ENCODE peak calls at places on chromosomes 3 and 15, in four cellular contexts. V is GM12865, M is epithelial cell of esophagus, S is AG09309. Q is an unnamed sample.

GRCh38 chr3:101521251-101521701 is 8.3 kb upstream of the SENP7 start:
- DNase-seq in S (no peak), V (no peak), M (peak; percentile 59), Q (no peak)

GRCh38 chr3:143203142-143203541 is 83.6 kb downstream of the CHST2 start:
- DNase-seq in V (no peak), S (no peak), M (no peak), Q (no peak)

GRCh38 chr15:40358492-40359353 is 704 bp downstream of the DISP2 start:
- DNase-seq in S (no peak), M (no peak), V (peak; percentile 29), Q (no peak)

GRCh38 chr3:25037049-25037547 is 391.0 kb upstream of the RARB start:
- DNase-seq in V (no peak), S (peak; percentile 54), M (no peak), Q (no peak)

GRCh38 chr3:197028711-197029510 is 706 bp downstream of the MELTF start:
- DNase-seq in V (peak; percentile 69), M (no peak), S (no peak), Q (no peak)

GRCh38 chr3:169268942-169269460 is 394.5 kb downstream of the MECOM start:
- DNase-seq in V (no peak), S (no peak), M (no peak), Q (no peak)

GRCh38 chr3:155286745-155287144 is 6.7 kb downstream of the STRIT1 start:
- DNase-seq in V (no peak), S (no peak), M (peak; percentile 43), Q (no peak)

GRCh38 chr15:77440378-77440999 is 19.8 kb downstream of the HMG20A start:
- DNase-seq in V (peak; percentile 77), S (no peak), M (peak; percentile 52), Q (no peak)

GRCh38 chr3:40876019-40876418 is 323.3 kb upstream of the CTNNB1 start:
- DNase-seq in V (no peak), S (no peak), M (no peak), Q (no peak)

GRCh38 chr3:124409650-124410275 is 320.5 kb upstream of the UMPS start:
- DNase-seq in M (peak; percentile 57), V (no peak), S (no peak), Q (no peak)

GRCh38 chr3:122691195-122691594 is 10.6 kb downstream of the PARP14 start:
- DNase-seq in S (peak; percentile 37), M (peak; percentile 82), V (peak; percentile 60), Q (no peak)

GRCh38 chr15:84725001-84725491 is 9.1 kb upstream of the SEC11A start:
- DNase-seq in V (peak; percentile 82), S (no peak), M (peak; percentile 21), Q (no peak)

GRCh38 chr3:173893066-173893465 is 495.5 kb downstream of the NLGN1 start:
- DNase-seq in S (peak; percentile 79), V (no peak), M (peak; percentile 44), Q (no peak)

GRCh38 chr15:62847900-62848489 is 194.6 kb upstream of the TPM1 start:
- DNase-seq in S (no peak), M (peak; percentile 65), V (peak; percentile 40), Q (peak; percentile 21)

GRCh38 chr3:167712445-167712844 is 22.2 kb downstream of the PDCD10 start:
- DNase-seq in V (no peak), M (no peak), S (no peak), Q (no peak)

GRCh38 chr3:33645060-33645841 is 72.8 kb downstream of the CLASP2 start:
- DNase-seq in M (peak; percentile 51), V (no peak), S (no peak), Q (no peak)

GRCh38 chr15:88657326-88658069 is 18.7 kb downstream of the ISG20 start:
- DNase-seq in S (no peak), V (peak; percentile 67), M (peak; percentile 64), Q (no peak)

GRCh38 chr3:178127221-178127620 is 409.0 kb upstream of the KCNMB2 start:
- DNase-seq in S (no peak), M (no peak), V (no peak), Q (no peak)

GRCh38 chr3:42608586-42608985 is 8.1 kb downstream of the NKTR start:
- DNase-seq in S (no peak), M (no peak), V (no peak), Q (no peak)

GRCh38 chr3:124837730-124838186 is 49.4 kb downstream of the ITGB5 start:
- DNase-seq in V (no peak), S (no peak), M (peak; percentile 74), Q (no peak)

GRCh38 chr3:5787863-5788488 is 600.5 kb downstream of the EDEM1 start:
- DNase-seq in V (peak; percentile 38), M (no peak), S (no peak), Q (no peak)

GRCh38 chr3:46907271-46907670 is 29.8 kb downstream of the PTH1R start:
- DNase-seq in M (no peak), S (no peak), V (no peak), Q (no peak)

GRCh38 chr15:55475842-55476241 is 32.2 kb downstream of the DNAAF4 start:
- DNase-seq in S (no peak), M (no peak), V (no peak), Q (no peak)

GRCh38 chr3:113623324-113623723 is 73.1 kb downstream of the USF3 start:
- DNase-seq in S (no peak), M (peak; percentile 28), V (no peak), Q (no peak)

GRCh38 chr15:62296756-62297507 is 131.8 kb upstream of the C2CD4B start:
- DNase-seq in M (no peak), S (no peak), V (no peak), Q (no peak)

GRCh38 chr15:73994912-73995622 is 551 bp downstream of the PML start:
- DNase-seq in M (no peak), V (no peak), S (no peak), Q (peak; percentile 30)

GRCh38 chr3:194009892-194010533 is 125.9 kb upstream of the HES1 start:
- DNase-seq in S (no peak), V (no peak), M (no peak), Q (no peak)

GRCh38 chr3:72487946-72488735 is 360.1 kb downstream of the SHQ1 start:
- DNase-seq in S (no peak), V (peak; percentile 56), M (no peak), Q (no peak)

DNA sequence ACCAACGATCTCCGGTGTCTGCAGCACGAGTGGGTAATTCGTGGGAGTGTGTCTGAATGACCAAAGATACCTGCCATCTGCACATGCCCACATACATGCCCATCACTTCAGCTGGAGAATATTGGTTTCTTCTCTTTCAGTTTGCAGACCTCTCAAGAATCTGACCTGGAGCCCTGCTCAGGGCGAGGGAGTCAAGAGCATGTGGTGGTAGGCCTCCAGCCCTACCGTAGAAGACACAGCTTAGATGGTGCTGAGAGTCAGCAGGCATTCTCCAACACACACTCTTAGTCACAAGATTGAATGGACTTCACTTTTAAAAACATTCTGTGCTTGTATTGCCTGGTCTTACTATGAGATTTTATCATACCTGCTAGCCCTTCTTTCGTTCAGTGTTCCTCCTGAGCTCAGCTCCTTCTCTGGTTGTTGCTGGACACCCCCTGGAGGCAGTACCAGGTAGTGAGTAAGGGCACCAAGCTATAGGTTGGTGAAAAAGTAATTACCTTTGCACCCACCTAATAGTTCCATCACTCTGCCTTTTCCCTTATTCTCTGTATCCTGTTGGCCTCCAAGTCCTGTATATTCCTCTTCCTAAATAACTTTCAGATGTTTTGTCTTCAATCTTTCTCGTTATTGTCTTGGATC is 252.0 kb downstream of the CACNA2D3 start:
- DNase-seq in V (peak; percentile 24), M (no peak), S (no peak), Q (no peak)
- TF ChIP-seq CTCF in V (peak; percentile 38), M (peak; percentile 26), S (no peak), Q (no peak)

GRCh38 chr15:41856262-41856661 is 17.6 kb downstream of the PLA2G4B start:
- DNase-seq in V (no peak), M (no peak), S (no peak), Q (no peak)

GRCh38 chr15:41860049-41860828 is 21.6 kb downstream of the PLA2G4B start:
- DNase-seq in S (no peak), V (peak; percentile 14), M (no peak), Q (no peak)

GRCh38 chr15:41856716-41857115 is 18.1 kb downstream of the PLA2G4B start:
- DNase-seq in M (no peak), V (no peak), S (no peak), Q (no peak)

GRCh38 chr15:41857316-41857715 is 18.7 kb downstream of the PLA2G4B start:
- DNase-seq in S (no peak), M (no peak), V (no peak), Q (no peak)

DNA sequence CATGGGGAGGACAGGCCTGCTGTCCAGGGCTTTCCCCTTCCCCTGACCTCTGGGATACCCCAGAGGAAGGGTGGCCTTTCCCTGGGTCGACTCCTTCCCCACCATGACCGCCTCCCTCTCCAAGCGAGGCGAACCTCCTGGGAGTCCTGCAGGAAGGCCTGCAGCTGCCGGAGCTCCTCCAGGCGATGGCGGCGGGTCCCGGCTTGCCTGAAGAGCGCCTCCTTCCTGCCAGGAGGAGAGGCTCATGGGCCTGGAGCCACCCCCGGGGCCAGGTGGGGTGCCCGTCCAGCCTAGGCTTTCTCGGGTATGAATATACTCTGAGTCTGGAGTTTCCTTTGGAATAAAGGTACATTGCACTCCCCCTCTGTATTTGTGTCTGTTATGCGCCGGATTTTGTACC is 20.1 kb downstream of the PLA2G4B start:
- DNase-seq in V (no peak), S (no peak), M (no peak), Q (no peak)
- TF ChIP-seq CTCF in V (no peak), S (no peak), M (no peak), Q (no peak)

DNA sequence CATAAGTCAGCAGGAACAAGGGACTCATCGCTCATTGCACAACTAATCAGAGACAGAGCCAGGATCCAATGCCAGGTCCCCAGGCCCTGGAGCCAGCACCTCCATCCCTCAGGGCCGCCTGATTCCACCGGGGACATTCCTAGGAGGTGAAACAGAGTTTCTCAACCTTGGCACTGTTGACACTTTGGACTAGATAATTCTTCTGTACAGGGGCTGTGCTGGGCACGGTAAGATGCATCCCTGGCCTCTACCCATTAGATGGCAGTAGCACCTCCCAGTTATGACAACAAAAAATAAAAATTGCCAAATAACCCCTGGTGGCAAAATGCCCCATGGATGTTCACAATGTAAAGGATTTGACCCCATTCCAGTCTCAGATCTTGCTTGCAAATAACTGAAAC is 127.7 kb downstream of the MTHFS start:
- DNase-seq in V (peak; percentile 56), M (peak; percentile 21), S (no peak), Q (no peak)
- TF ChIP-seq CTCF in V (peak; percentile 55), M (peak; percentile 42), S (peak; percentile 25), Q (no peak)

DNA sequence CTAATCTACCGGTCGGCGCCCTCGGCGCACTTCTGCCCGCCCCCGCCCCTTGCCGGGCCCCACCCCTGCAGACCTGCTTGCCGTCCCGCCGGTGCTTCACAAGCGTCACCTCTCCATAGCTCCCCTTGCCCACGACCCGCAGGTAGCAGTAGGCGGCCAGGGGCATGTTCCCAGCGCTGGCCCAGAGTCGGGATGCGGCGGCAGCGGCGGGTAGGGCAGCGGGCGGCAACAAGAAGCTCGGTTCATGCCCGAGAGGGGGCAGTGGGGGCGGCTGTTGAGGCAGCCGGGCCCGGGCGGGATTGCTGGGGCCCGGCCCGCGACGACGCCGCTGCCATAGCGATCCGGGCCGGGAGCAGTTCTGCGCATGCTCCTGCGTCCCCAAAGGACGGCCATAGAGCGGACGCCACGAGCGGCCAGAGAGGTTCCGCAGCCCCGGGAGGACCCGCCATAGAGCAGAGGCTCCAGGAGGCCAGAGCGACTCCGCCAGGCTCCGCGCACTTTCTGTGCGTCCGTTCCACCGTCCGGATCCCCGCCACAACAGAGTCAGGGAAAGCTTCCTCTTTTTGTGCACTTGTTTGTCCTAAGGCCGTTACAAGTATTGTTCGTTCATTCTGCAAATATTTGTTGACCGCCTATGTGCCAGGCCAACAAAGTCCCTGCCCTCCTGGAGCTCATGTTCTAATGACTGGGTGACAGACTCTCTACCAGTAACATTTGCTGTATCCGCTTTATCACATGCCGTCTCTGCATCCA is at the start of gene NEK4:
- DNase-seq in M (peak; percentile 90), S (peak; percentile 46), V (peak; percentile 96), Q (peak; percentile 77)
- TF ChIP-seq CTCF in M (no peak), S (no peak), V (no peak), Q (no peak)